ENCODE peak calls at places on chromosomes 11 and 22, in six cellular contexts. One of them, this sample, is unnamed.
A peak's percentile ranks its signal among the peaks of the same experiment; 100 is the strongest.

GRCh38 chr11:121510438-121510837 is 57.7 kb upstream of the SORL1-AS1 start:
- DNase-seq in IMR-90: no peak
- DNase-seq in thyroid gland: no peak
- DNase-seq in keratinocyte: no peak
- DNase-seq in cardiac muscle cell: no peak
- DNase-seq in kidney: no peak
- DNase-seq in this sample: no peak

GRCh38 chr22:40323681-40324083 is 22.6 kb upstream of the ADSL start:
- DNase-seq in IMR-90: no peak
- DNase-seq in thyroid gland: no peak
- DNase-seq in keratinocyte: no peak
- DNase-seq in cardiac muscle cell: no peak
- DNase-seq in kidney: no peak
- DNase-seq in this sample: no peak

GRCh38 chr11:91299980-91300379 is 924.6 kb upstream of the FAT3 start:
- DNase-seq in IMR-90: peak; percentile 59
- DNase-seq in kidney: no peak
- DNase-seq in thyroid gland: no peak
- DNase-seq in keratinocyte: no peak
- DNase-seq in cardiac muscle cell: no peak
- DNase-seq in this sample: no peak

GRCh38 chr22:22032906-22033802 is 50.6 kb upstream of the TOP3B start:
- DNase-seq in cardiac muscle cell: no peak
- DNase-seq in IMR-90: no peak
- DNase-seq in keratinocyte: no peak
- DNase-seq in kidney: no peak
- DNase-seq in thyroid gland: no peak
- DNase-seq in this sample: no peak

GRCh38 chr11:35377262-35377661 is 42.1 kb downstream of the SLC1A2 start:
- DNase-seq in IMR-90: no peak
- DNase-seq in cardiac muscle cell: no peak
- DNase-seq in kidney: no peak
- DNase-seq in thyroid gland: no peak
- DNase-seq in keratinocyte: no peak
- DNase-seq in this sample: no peak

GRCh38 chr11:85628771-85629341 is 463 bp downstream of the TMEM126B start:
- DNase-seq in IMR-90: peak; percentile 8
- DNase-seq in thyroid gland: no peak
- DNase-seq in keratinocyte: no peak
- DNase-seq in kidney: no peak
- DNase-seq in cardiac muscle cell: no peak
- DNase-seq in this sample: no peak

GRCh38 chr22:24066872-24067271 is 55.8 kb downstream of the CABIN1 start:
- DNase-seq in thyroid gland: peak; percentile 60
- DNase-seq in keratinocyte: no peak
- DNase-seq in kidney: peak; percentile 70
- DNase-seq in IMR-90: no peak
- DNase-seq in cardiac muscle cell: no peak
- DNase-seq in this sample: no peak

GRCh38 chr22:27149886-27150529 is 492.6 kb downstream of the MIAT start:
- DNase-seq in thyroid gland: no peak
- DNase-seq in kidney: no peak
- DNase-seq in keratinocyte: no peak
- DNase-seq in IMR-90: peak; percentile 37
- DNase-seq in cardiac muscle cell: no peak
- DNase-seq in this sample: no peak

GRCh38 chr11:16945671-16946469 is 68.3 kb downstream of the PLEKHA7 start:
- DNase-seq in cardiac muscle cell: peak; percentile 79
- DNase-seq in thyroid gland: peak; percentile 79
- DNase-seq in kidney: peak; percentile 79
- DNase-seq in keratinocyte: peak; percentile 30
- DNase-seq in IMR-90: peak; percentile 34
- DNase-seq in this sample: no peak

GRCh38 chr11:43579171-43579918 is 101.2 kb upstream of the HSD17B12 start:
- DNase-seq in keratinocyte: no peak
- DNase-seq in IMR-90: peak; percentile 42
- DNase-seq in cardiac muscle cell: peak; percentile 74
- DNase-seq in kidney: peak; percentile 74
- DNase-seq in thyroid gland: no peak
- DNase-seq in this sample: no peak

GRCh38 chr11:126945319-126945718 is 55.3 kb downstream of the KIRREL3 start:
- DNase-seq in IMR-90: no peak
- DNase-seq in kidney: no peak
- DNase-seq in keratinocyte: no peak
- DNase-seq in cardiac muscle cell: no peak
- DNase-seq in thyroid gland: no peak
- DNase-seq in this sample: no peak

GRCh38 chr22:49366437-49366836 is 461.2 kb downstream of the BRD1 start:
- DNase-seq in kidney: peak; percentile 23
- DNase-seq in cardiac muscle cell: no peak
- DNase-seq in IMR-90: no peak
- DNase-seq in keratinocyte: no peak
- DNase-seq in thyroid gland: no peak
- DNase-seq in this sample: no peak
- H3K9me3 ChIP-seq in kidney: no peaks in the 10 kb centered on the region
- H3K9me3 ChIP-seq in cardiac muscle cell: no peaks in the 10 kb centered on the region
- H3K9me3 ChIP-seq in IMR-90: peaks cover 67% of the 10 kb centered on the region
- H3K9me3 ChIP-seq in keratinocyte: peaks cover 23% of the 10 kb centered on the region
- H3K9me3 ChIP-seq in thyroid gland: no peaks in the 10 kb centered on the region
- H3K9me3 ChIP-seq in this sample: no peaks in the 10 kb centered on the region

GRCh38 chr11:57713849-57714248 is 1.5 kb downstream of the TMX2 start:
- DNase-seq in cardiac muscle cell: no peak
- DNase-seq in IMR-90: no peak
- DNase-seq in kidney: no peak
- DNase-seq in thyroid gland: no peak
- DNase-seq in keratinocyte: no peak
- DNase-seq in this sample: no peak

GRCh38 chr11:57711414-57712255 is at the start of gene MED19:
- DNase-seq in keratinocyte: peak; percentile 91
- DNase-seq in cardiac muscle cell: peak; percentile 88
- DNase-seq in IMR-90: peak; percentile 72
- DNase-seq in thyroid gland: peak; percentile 93
- DNase-seq in kidney: peak; percentile 95
- DNase-seq in this sample: peak; percentile 79

GRCh38 chr11:57709802-57710367 is 2.1 kb downstream of the MED19 start:
- DNase-seq in thyroid gland: no peak
- DNase-seq in IMR-90: no peak
- DNase-seq in kidney: no peak
- DNase-seq in cardiac muscle cell: no peak
- DNase-seq in keratinocyte: no peak
- DNase-seq in this sample: no peak

GRCh38 chr11:57712256-57713150 is at the start of gene TMX2:
- DNase-seq in kidney: peak; percentile 97
- DNase-seq in thyroid gland: peak; percentile 94
- DNase-seq in IMR-90: peak; percentile 100
- DNase-seq in cardiac muscle cell: peak; percentile 97
- DNase-seq in keratinocyte: peak; percentile 85
- DNase-seq in this sample: peak; percentile 79
- H3K9me3 ChIP-seq in kidney: no peaks in the 10 kb centered on the region
- H3K9me3 ChIP-seq in thyroid gland: no peaks in the 10 kb centered on the region
- H3K9me3 ChIP-seq in IMR-90: no peaks in the 10 kb centered on the region
- H3K9me3 ChIP-seq in cardiac muscle cell: no peaks in the 10 kb centered on the region
- H3K9me3 ChIP-seq in keratinocyte: no peaks in the 10 kb centered on the region
- H3K9me3 ChIP-seq in this sample: no peaks in the 10 kb centered on the region

GRCh38 chr11:64510759-64511158 is 80.3 kb upstream of the SLC22A12 start:
- DNase-seq in cardiac muscle cell: peak; percentile 28
- DNase-seq in thyroid gland: no peak
- DNase-seq in IMR-90: no peak
- DNase-seq in kidney: no peak
- DNase-seq in keratinocyte: no peak
- DNase-seq in this sample: no peak

GRCh38 chr11:64516226-64516625 is 74.8 kb upstream of the SLC22A12 start:
- DNase-seq in keratinocyte: no peak
- DNase-seq in cardiac muscle cell: no peak
- DNase-seq in thyroid gland: no peak
- DNase-seq in IMR-90: no peak
- DNase-seq in kidney: no peak
- DNase-seq in this sample: no peak

GRCh38 chr11:64511966-64512365 is 79.1 kb upstream of the SLC22A12 start:
- DNase-seq in cardiac muscle cell: no peak
- DNase-seq in IMR-90: no peak
- DNase-seq in thyroid gland: no peak
- DNase-seq in keratinocyte: no peak
- DNase-seq in kidney: no peak
- DNase-seq in this sample: no peak

GRCh38 chr11:64518928-64519327 is 72.1 kb upstream of the SLC22A12 start:
- DNase-seq in cardiac muscle cell: no peak
- DNase-seq in IMR-90: no peak
- DNase-seq in keratinocyte: no peak
- DNase-seq in kidney: no peak
- DNase-seq in thyroid gland: no peak
- DNase-seq in this sample: no peak

DNA sequence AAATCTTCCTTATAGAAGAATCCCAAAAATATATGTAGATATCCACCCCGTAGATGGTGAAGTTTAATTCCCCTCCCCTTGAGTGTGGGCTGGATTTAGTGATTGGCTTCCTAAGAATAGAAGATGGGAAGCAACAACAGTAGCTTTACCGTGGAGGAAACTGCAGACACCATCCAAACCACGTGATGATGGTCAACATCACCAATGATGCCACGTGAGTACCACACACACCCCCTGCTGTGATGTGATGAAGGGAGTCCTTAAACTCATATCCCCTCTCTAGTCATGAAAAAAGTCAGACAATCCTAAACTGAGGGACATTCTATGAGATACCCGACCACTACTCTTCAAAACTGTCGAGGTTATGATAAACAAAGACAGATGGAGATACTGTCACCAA is 76.4 kb upstream of the SLC22A12 start:
- DNase-seq in cardiac muscle cell: no peak
- DNase-seq in keratinocyte: no peak
- DNase-seq in kidney: no peak
- DNase-seq in thyroid gland: no peak
- DNase-seq in IMR-90: no peak
- DNase-seq in this sample: no peak
- H3K9me3 ChIP-seq in cardiac muscle cell: no peaks in the 10 kb centered on the region
- H3K9me3 ChIP-seq in keratinocyte: no peaks in the 10 kb centered on the region
- H3K9me3 ChIP-seq in kidney: peaks cover 10% of the 10 kb centered on the region
- H3K9me3 ChIP-seq in thyroid gland: no peaks in the 10 kb centered on the region
- H3K9me3 ChIP-seq in IMR-90: peaks cover 2% of the 10 kb centered on the region
- H3K9me3 ChIP-seq in this sample: no peaks in the 10 kb centered on the region

GRCh38 chr11:2650343-2650867 is 49.4 kb downstream of the KCNQ1OT1 start:
- DNase-seq in IMR-90: no peak
- DNase-seq in thyroid gland: no peak
- DNase-seq in kidney: no peak
- DNase-seq in cardiac muscle cell: no peak
- DNase-seq in keratinocyte: no peak
- DNase-seq in this sample: no peak
- H3K9me3 ChIP-seq in IMR-90: peaks cover 71% of the 10 kb centered on the region
- H3K9me3 ChIP-seq in thyroid gland: no peaks in the 10 kb centered on the region
- H3K9me3 ChIP-seq in kidney: peaks cover 72% of the 10 kb centered on the region
- H3K9me3 ChIP-seq in cardiac muscle cell: no peaks in the 10 kb centered on the region
- H3K9me3 ChIP-seq in keratinocyte: peaks cover 2% of the 10 kb centered on the region
- H3K9me3 ChIP-seq in this sample: no peaks in the 10 kb centered on the region

DNA sequence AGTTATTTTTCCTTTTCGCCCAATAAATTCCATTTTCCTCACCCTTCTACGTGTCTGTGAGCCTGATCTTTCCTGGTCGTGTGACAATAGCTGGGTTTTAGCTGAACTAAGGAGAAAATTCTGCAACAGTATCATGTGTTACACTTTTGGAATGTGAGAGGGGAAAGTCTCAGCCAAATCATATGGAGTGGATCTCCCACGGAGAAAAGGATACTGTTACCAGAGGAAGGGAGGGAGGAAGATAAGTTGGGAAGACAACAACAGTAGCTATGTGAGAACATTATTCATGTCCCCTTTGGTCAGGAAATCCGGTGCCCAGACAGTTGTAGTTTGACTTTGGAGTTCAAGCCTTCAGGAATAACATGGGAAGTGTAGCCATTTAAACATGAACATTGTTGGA is 584.0 kb upstream of the RAG2 start:
- DNase-seq in thyroid gland: no peak
- DNase-seq in kidney: no peak
- DNase-seq in cardiac muscle cell: no peak
- DNase-seq in IMR-90: no peak
- DNase-seq in keratinocyte: no peak
- DNase-seq in this sample: no peak
- H3K9me3 ChIP-seq in thyroid gland: no peaks in the 10 kb centered on the region
- H3K9me3 ChIP-seq in kidney: no peaks in the 10 kb centered on the region
- H3K9me3 ChIP-seq in cardiac muscle cell: no peaks in the 10 kb centered on the region
- H3K9me3 ChIP-seq in IMR-90: no peaks in the 10 kb centered on the region
- H3K9me3 ChIP-seq in keratinocyte: no peaks in the 10 kb centered on the region
- H3K9me3 ChIP-seq in this sample: no peaks in the 10 kb centered on the region

GRCh38 chr11:1101318-1102089 is 26.8 kb downstream of the MUC2 start:
- DNase-seq in thyroid gland: no peak
- DNase-seq in cardiac muscle cell: no peak
- DNase-seq in kidney: peak; percentile 70
- DNase-seq in IMR-90: no peak
- DNase-seq in keratinocyte: no peak
- DNase-seq in this sample: no peak
- H3K9me3 ChIP-seq in thyroid gland: no peaks in the 10 kb centered on the region
- H3K9me3 ChIP-seq in cardiac muscle cell: no peaks in the 10 kb centered on the region
- H3K9me3 ChIP-seq in kidney: no peaks in the 10 kb centered on the region
- H3K9me3 ChIP-seq in IMR-90: peaks cover 9% of the 10 kb centered on the region
- H3K9me3 ChIP-seq in keratinocyte: peaks cover 13% of the 10 kb centered on the region
- H3K9me3 ChIP-seq in this sample: no peaks in the 10 kb centered on the region

GRCh38 chr11:74870485-74870884 is 78.4 kb downstream of the XRRA1 start:
- DNase-seq in IMR-90: peak; percentile 66
- DNase-seq in thyroid gland: no peak
- DNase-seq in kidney: no peak
- DNase-seq in keratinocyte: no peak
- DNase-seq in cardiac muscle cell: no peak
- DNase-seq in this sample: no peak

GRCh38 chr11:74866557-74866956 is 82.3 kb downstream of the XRRA1 start:
- DNase-seq in cardiac muscle cell: no peak
- DNase-seq in kidney: no peak
- DNase-seq in IMR-90: no peak
- DNase-seq in keratinocyte: no peak
- DNase-seq in thyroid gland: no peak
- DNase-seq in this sample: no peak

GRCh38 chr11:74871037-74871436 is 77.9 kb downstream of the XRRA1 start:
- DNase-seq in kidney: no peak
- DNase-seq in keratinocyte: no peak
- DNase-seq in IMR-90: no peak
- DNase-seq in cardiac muscle cell: no peak
- DNase-seq in thyroid gland: no peak
- DNase-seq in this sample: no peak
- H3K9me3 ChIP-seq in kidney: peaks cover 72% of the 10 kb centered on the region
- H3K9me3 ChIP-seq in keratinocyte: peaks cover 12% of the 10 kb centered on the region
- H3K9me3 ChIP-seq in IMR-90: peaks cover 39% of the 10 kb centered on the region
- H3K9me3 ChIP-seq in cardiac muscle cell: no peaks in the 10 kb centered on the region
- H3K9me3 ChIP-seq in thyroid gland: peaks cover 4% of the 10 kb centered on the region
- H3K9me3 ChIP-seq in this sample: peaks cover 42% of the 10 kb centered on the region

GRCh38 chr11:9104581-9104980 is 13.2 kb upstream of the SCUBE2 start:
- DNase-seq in cardiac muscle cell: no peak
- DNase-seq in thyroid gland: no peak
- DNase-seq in IMR-90: no peak
- DNase-seq in kidney: no peak
- DNase-seq in keratinocyte: no peak
- DNase-seq in this sample: no peak
- H3K9me3 ChIP-seq in cardiac muscle cell: no peaks in the 10 kb centered on the region
- H3K9me3 ChIP-seq in thyroid gland: no peaks in the 10 kb centered on the region
- H3K9me3 ChIP-seq in IMR-90: no peaks in the 10 kb centered on the region
- H3K9me3 ChIP-seq in kidney: no peaks in the 10 kb centered on the region
- H3K9me3 ChIP-seq in keratinocyte: no peaks in the 10 kb centered on the region
- H3K9me3 ChIP-seq in this sample: no peaks in the 10 kb centered on the region

This sample was measured in effector memory CD4-positive, alpha-beta T cell.